ENCODE peak calls at places on chromosomes 2 and 18, in five cellular contexts. One of them, this sample, is unnamed.

GRCh38 chr2:40403233-40403841 is 48.6 kb downstream of the SLC8A1 start:
- DNase-seq in endothelial cell of umbilical vein: no peak
- DNase-seq in ovary: no peak
- DNase-seq in IMR-90: peak; percentile 91
- DNase-seq in A549: peak; percentile 4
- DNase-seq in this sample: no peak

GRCh38 chr2:150528861-150529801 is 41.7 kb upstream of the RND3 start:
- DNase-seq in endothelial cell of umbilical vein: no peak
- DNase-seq in ovary: no peak
- DNase-seq in IMR-90: peak; percentile 79
- DNase-seq in A549: peak; percentile 70
- DNase-seq in this sample: no peak

GRCh38 chr2:121398853-121399252 is 113.9 kb upstream of the TFCP2L1 start:
- DNase-seq in endothelial cell of umbilical vein: peak; percentile 27
- DNase-seq in ovary: no peak
- DNase-seq in IMR-90: no peak
- DNase-seq in A549: no peak
- DNase-seq in this sample: no peak

GRCh38 chr2:180728928-180729559 is 251.4 kb upstream of the UBE2E3 start:
- DNase-seq in endothelial cell of umbilical vein: peak; percentile 68
- DNase-seq in ovary: no peak
- DNase-seq in IMR-90: peak; percentile 94
- DNase-seq in A549: peak; percentile 53
- DNase-seq in this sample: no peak

GRCh38 chr2:115505331-115505730 is 1062.9 kb downstream of the DPP10 start:
- DNase-seq in endothelial cell of umbilical vein: no peak
- DNase-seq in ovary: no peak
- DNase-seq in IMR-90: no peak
- DNase-seq in A549: no peak
- DNase-seq in this sample: no peak

GRCh38 chr2:217223222-217223930 is 363.5 kb upstream of the TNP1 start:
- DNase-seq in endothelial cell of umbilical vein: peak; percentile 90
- DNase-seq in ovary: no peak
- DNase-seq in IMR-90: peak; percentile 99
- DNase-seq in A549: peak; percentile 52
- DNase-seq in this sample: no peak

GRCh38 chr2:207469953-207470699 is 59.6 kb upstream of the CREB1 start:
- DNase-seq in endothelial cell of umbilical vein: no peak
- DNase-seq in ovary: no peak
- DNase-seq in IMR-90: no peak
- DNase-seq in A549: no peak
- DNase-seq in this sample: no peak

GRCh38 chr18:64164883-64165282 is 16.0 kb upstream of the LINC00305 start:
- DNase-seq in endothelial cell of umbilical vein: no peak
- DNase-seq in ovary: no peak
- DNase-seq in IMR-90: no peak
- DNase-seq in A549: no peak
- DNase-seq in this sample: no peak

GRCh38 chr2:168699834-168700417 is 102.5 kb upstream of the NOSTRIN start:
- DNase-seq in endothelial cell of umbilical vein: no peak
- DNase-seq in ovary: peak; percentile 99
- DNase-seq in IMR-90: peak; percentile 87
- DNase-seq in A549: no peak
- DNase-seq in this sample: peak; percentile 94

GRCh38 chr18:9101730-9102390 is 639 bp upstream of the NDUFV2 start:
- DNase-seq in endothelial cell of umbilical vein: peak; percentile 80
- DNase-seq in ovary: no peak
- DNase-seq in IMR-90: peak; percentile 86
- DNase-seq in A549: peak; percentile 81
- DNase-seq in this sample: no peak

GRCh38 chr2:60136913-60137312 is 416.5 kb downstream of the BCL11A start:
- DNase-seq in endothelial cell of umbilical vein: no peak
- DNase-seq in ovary: no peak
- DNase-seq in IMR-90: no peak
- DNase-seq in A549: no peak
- DNase-seq in this sample: no peak

GRCh38 chr2:28567076-28567471 is 71.2 kb downstream of the PLB1 start:
- DNase-seq in endothelial cell of umbilical vein: no peak
- DNase-seq in ovary: no peak
- DNase-seq in IMR-90: no peak
- DNase-seq in A549: peak; percentile 17
- DNase-seq in this sample: no peak

GRCh38 chr2:100960688-100961087 is 41.4 kb upstream of the RPL31 start:
- DNase-seq in endothelial cell of umbilical vein: no peak
- DNase-seq in ovary: no peak
- DNase-seq in IMR-90: no peak
- DNase-seq in A549: no peak
- DNase-seq in this sample: no peak

GRCh38 chr2:50951416-50951815 is 80.5 kb downstream of the NRXN1 start:
- DNase-seq in endothelial cell of umbilical vein: no peak
- DNase-seq in ovary: no peak
- DNase-seq in IMR-90: peak; percentile 26
- DNase-seq in A549: no peak
- DNase-seq in this sample: no peak

GRCh38 chr2:176118606-176119370 is 2.2 kb downstream of the HOXD10 start:
- DNase-seq in endothelial cell of umbilical vein: peak; percentile 43
- DNase-seq in ovary: no peak
- DNase-seq in IMR-90: no peak
- DNase-seq in A549: peak; percentile 79
- DNase-seq in this sample: no peak

GRCh38 chr2:9228781-9229469 is 22.3 kb downstream of the ASAP2 start:
- DNase-seq in endothelial cell of umbilical vein: no peak
- DNase-seq in ovary: no peak
- DNase-seq in IMR-90: no peak
- DNase-seq in A549: no peak
- DNase-seq in this sample: no peak

GRCh38 chr2:75522543-75523312 is 38.0 kb downstream of the EVA1A start:
- DNase-seq in endothelial cell of umbilical vein: peak; percentile 49
- DNase-seq in ovary: no peak
- DNase-seq in IMR-90: no peak
- DNase-seq in A549: no peak
- DNase-seq in this sample: no peak

GRCh38 chr2:162261032-162261945 is 18.0 kb upstream of the FAP start:
- DNase-seq in endothelial cell of umbilical vein: peak; percentile 57
- DNase-seq in ovary: no peak
- DNase-seq in IMR-90: peak; percentile 80
- DNase-seq in A549: no peak
- DNase-seq in this sample: no peak

GRCh38 chr2:127024769-127025356 is 82.1 kb downstream of the BIN1 start:
- DNase-seq in endothelial cell of umbilical vein: no peak
- DNase-seq in ovary: no peak
- DNase-seq in IMR-90: peak; percentile 40
- DNase-seq in A549: peak; percentile 62
- DNase-seq in this sample: peak; percentile 92

GRCh38 chr2:31381601-31382000 is 32.9 kb downstream of the XDH start:
- DNase-seq in endothelial cell of umbilical vein: no peak
- DNase-seq in ovary: no peak
- DNase-seq in IMR-90: no peak
- DNase-seq in A549: no peak
- DNase-seq in this sample: peak; percentile 53

GRCh38 chr2:121473502-121473901 is 57.2 kb upstream of the RNU4ATAC start:
- DNase-seq in endothelial cell of umbilical vein: no peak
- DNase-seq in ovary: no peak
- DNase-seq in IMR-90: no peak
- DNase-seq in A549: no peak
- DNase-seq in this sample: no peak

GRCh38 chr18:10453885-10454772 is at the start of gene APCDD1:
- DNase-seq in endothelial cell of umbilical vein: no peak
- DNase-seq in ovary: peak; percentile 93
- DNase-seq in IMR-90: no peak
- DNase-seq in A549: no peak
- DNase-seq in this sample: no peak

GRCh38 chr18:79855147-79855910 is 57.6 kb downstream of the KCNG2 start:
- DNase-seq in endothelial cell of umbilical vein: no peak
- DNase-seq in ovary: no peak
- DNase-seq in IMR-90: no peak
- DNase-seq in A549: no peak
- DNase-seq in this sample: peak; percentile 90

GRCh38 chr2:236633764-236634163 is 64.1 kb downstream of the ACKR3 start:
- DNase-seq in endothelial cell of umbilical vein: no peak
- DNase-seq in ovary: no peak
- DNase-seq in IMR-90: no peak
- DNase-seq in A549: no peak
- DNase-seq in this sample: no peak

GRCh38 chr2:79824086-79824786 is 311.4 kb downstream of the CTNNA2 start:
- DNase-seq in endothelial cell of umbilical vein: no peak
- DNase-seq in ovary: no peak
- DNase-seq in IMR-90: no peak
- DNase-seq in A549: no peak
- DNase-seq in this sample: no peak

GRCh38 chr2:46162329-46162870 is 134.8 kb upstream of the EPAS1 start:
- DNase-seq in endothelial cell of umbilical vein: no peak
- DNase-seq in ovary: no peak
- DNase-seq in IMR-90: peak; percentile 38
- DNase-seq in A549: no peak
- DNase-seq in this sample: no peak

GRCh38 chr2:24075259-24075658 is 867 bp downstream of the SF3B6 start:
- DNase-seq in endothelial cell of umbilical vein: no peak
- DNase-seq in ovary: no peak
- DNase-seq in IMR-90: no peak
- DNase-seq in A549: no peak
- DNase-seq in this sample: no peak

GRCh38 chr2:86323273-86323672 is 14.2 kb downstream of the REEP1 start:
- DNase-seq in endothelial cell of umbilical vein: no peak
- DNase-seq in ovary: no peak
- DNase-seq in IMR-90: no peak
- DNase-seq in A549: no peak
- DNase-seq in this sample: no peak

GRCh38 chr2:113918229-113918628 is 28.3 kb downstream of the ACTR3 start:
- DNase-seq in endothelial cell of umbilical vein: no peak
- DNase-seq in ovary: no peak
- DNase-seq in IMR-90: no peak
- DNase-seq in A549: no peak
- DNase-seq in this sample: no peak

GRCh38 chr2:7584017-7584416 is 666.8 kb downstream of the RNF144A start:
- DNase-seq in endothelial cell of umbilical vein: no peak
- DNase-seq in ovary: no peak
- DNase-seq in IMR-90: no peak
- DNase-seq in A549: no peak
- DNase-seq in this sample: no peak

GRCh38 chr2:203987959-203988358 is 51.4 kb downstream of the ICOS start:
- DNase-seq in endothelial cell of umbilical vein: no peak
- DNase-seq in ovary: no peak
- DNase-seq in IMR-90: no peak
- DNase-seq in A549: no peak
- DNase-seq in this sample: no peak

GRCh38 chr2:203993011-203993410 is 56.4 kb downstream of the ICOS start:
- DNase-seq in endothelial cell of umbilical vein: no peak
- DNase-seq in ovary: no peak
- DNase-seq in IMR-90: no peak
- DNase-seq in A549: no peak
- DNase-seq in this sample: no peak

GRCh38 chr2:203992496-203992895 is 55.9 kb downstream of the ICOS start:
- DNase-seq in endothelial cell of umbilical vein: no peak
- DNase-seq in ovary: no peak
- DNase-seq in IMR-90: no peak
- DNase-seq in A549: no peak
- DNase-seq in this sample: no peak

GRCh38 chr2:203989536-203989935 is 53.0 kb downstream of the ICOS start:
- DNase-seq in endothelial cell of umbilical vein: no peak
- DNase-seq in ovary: no peak
- DNase-seq in IMR-90: no peak
- DNase-seq in A549: no peak
- DNase-seq in this sample: no peak

GRCh38 chr2:203988540-203989264 is 52.1 kb downstream of the ICOS start:
- DNase-seq in endothelial cell of umbilical vein: no peak
- DNase-seq in ovary: no peak
- DNase-seq in IMR-90: no peak
- DNase-seq in A549: no peak
- DNase-seq in this sample: no peak
- H3K27ac ChIP-seq in endothelial cell of umbilical vein: no peak overlapping the region
- H3K27ac ChIP-seq in ovary: no peak overlapping the region
- H3K27ac ChIP-seq in IMR-90: no peak overlapping the region
- H3K27ac ChIP-seq in A549: no peak overlapping the region
- H3K27ac ChIP-seq in this sample: no peak overlapping the region

GRCh38 chr2:156436477-156437085 is 402 bp downstream of the GPD2 start:
- DNase-seq in endothelial cell of umbilical vein: peak; percentile 54
- DNase-seq in ovary: no peak
- DNase-seq in IMR-90: peak; percentile 32
- DNase-seq in A549: peak; percentile 21
- DNase-seq in this sample: no peak
- TF ChIP-seq POLR2A in endothelial cell of umbilical vein: no peak
- TF ChIP-seq POLR2A in ovary: no peak
- TF ChIP-seq POLR2A in IMR-90: no peak
- TF ChIP-seq POLR2A in A549: no peak
- TF ChIP-seq POLR2A in this sample: no peak

GRCh38 chr18:48942554-48943261 is 8.1 kb downstream of the SMAD7 start:
- DNase-seq in endothelial cell of umbilical vein: peak; percentile 42
- DNase-seq in ovary: no peak
- DNase-seq in IMR-90: peak; percentile 92
- DNase-seq in A549: peak; percentile 92
- DNase-seq in this sample: no peak
- H3K27ac ChIP-seq in endothelial cell of umbilical vein: no peak overlapping the region
- H3K27ac ChIP-seq in ovary: peak overlapping the region; percentile 31
- H3K27ac ChIP-seq in IMR-90: peak overlapping the region; percentile 33
- H3K27ac ChIP-seq in A549: peak overlapping the region; percentile 99
- H3K27ac ChIP-seq in this sample: peak overlapping the region; percentile 99

GRCh38 chr2:3626817-3627499 is 31.0 kb upstream of the ALLC start:
- DNase-seq in endothelial cell of umbilical vein: no peak
- DNase-seq in ovary: no peak
- DNase-seq in IMR-90: no peak
- DNase-seq in A549: no peak
- DNase-seq in this sample: no peak

GRCh38 chr2:3627500-3628100 is 30.4 kb upstream of the ALLC start:
- DNase-seq in endothelial cell of umbilical vein: no peak
- DNase-seq in ovary: no peak
- DNase-seq in IMR-90: no peak
- DNase-seq in A549: no peak
- DNase-seq in this sample: no peak

GRCh38 chr2:3625186-3625585 is 30.3 kb downstream of the COLEC11 start:
- DNase-seq in endothelial cell of umbilical vein: no peak
- DNase-seq in ovary: no peak
- DNase-seq in IMR-90: no peak
- DNase-seq in A549: no peak
- DNase-seq in this sample: no peak

GRCh38 chr2:3628241-3628679 is 29.7 kb upstream of the ALLC start:
- DNase-seq in endothelial cell of umbilical vein: no peak
- DNase-seq in ovary: no peak
- DNase-seq in IMR-90: no peak
- DNase-seq in A549: no peak
- DNase-seq in this sample: no peak

DNA sequence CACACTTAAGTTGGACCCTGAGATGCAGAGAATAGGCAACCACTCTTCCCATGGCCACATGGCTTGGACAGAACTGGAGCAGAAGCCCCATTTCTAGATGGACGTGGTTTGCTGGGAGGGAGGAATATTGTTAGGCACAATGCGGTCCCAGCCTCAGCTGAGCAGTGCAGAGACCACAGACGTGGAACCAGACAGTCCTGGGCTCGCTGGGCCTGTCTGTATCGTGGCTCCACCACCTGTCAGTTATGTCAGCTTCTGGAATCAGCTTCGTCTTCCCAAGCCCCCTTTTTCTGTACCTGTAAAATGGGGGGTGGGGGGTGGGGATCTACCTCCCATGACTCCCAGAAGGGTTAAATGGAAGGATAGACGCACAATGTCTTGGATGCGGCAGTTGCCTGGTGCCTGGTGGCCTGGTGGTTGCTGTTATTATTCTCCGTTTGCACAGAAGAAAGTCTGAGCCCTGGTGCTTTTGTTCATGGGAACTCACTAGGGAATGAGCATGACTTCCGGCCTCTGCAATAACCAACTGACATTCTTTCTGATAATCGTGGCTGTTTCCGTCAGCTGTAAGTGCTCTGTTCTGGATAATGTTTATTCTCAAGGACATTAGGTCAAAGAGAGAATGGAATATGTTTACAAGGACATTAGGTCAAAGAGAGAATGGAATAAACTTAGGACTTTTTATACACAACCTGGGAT is 31.4 kb downstream of the COLEC11 start:
- DNase-seq in endothelial cell of umbilical vein: peak; percentile 29
- DNase-seq in ovary: no peak
- DNase-seq in IMR-90: peak; percentile 74
- DNase-seq in A549: no peak
- DNase-seq in this sample: no peak
- TF ChIP-seq POLR2A in endothelial cell of umbilical vein: no peak
- TF ChIP-seq POLR2A in ovary: no peak
- TF ChIP-seq POLR2A in IMR-90: no peak
- TF ChIP-seq POLR2A in A549: no peak
- TF ChIP-seq POLR2A in this sample: no peak